ENCODE peak calls at places on chromosomes 16 and 17, in six cellular contexts. E is gastrocnemius medialis, I is psoas muscle, F is thoracic aorta, J is ascending aorta, R is NT2/D1. W is an unnamed sample. For H3K4me1, the result is how much of the 10 kb centered on the place peaks cover.

GRCh38 chr17:61461967-61462733 is 9.9 kb downstream of the TBX4 start:
- DNase-seq in E (no peak), I (no peak), F (no peak), J (no peak), R (no peak), W (no peak)

GRCh38 chr16:76970087-76970744 is 220.8 kb upstream of the MON1B start:
- DNase-seq in E (no peak), I (no peak), F (no peak), J (no peak), R (no peak), W (no peak)

GRCh38 chr17:55444471-55445441 is 23.1 kb upstream of the MMD start:
- DNase-seq in E (no peak), I (no peak), F (no peak), J (no peak), R (no peak), W (no peak)

GRCh38 chr16:66507731-66508239 is 42.1 kb downstream of the TK2 start:
- DNase-seq in E (no peak), I (no peak), F (no peak), J (no peak), R (no peak), W (no peak)

GRCh38 chr17:21388066-21388465 is 11.9 kb downstream of the KCNJ12 start:
- DNase-seq in E (no peak), I (peak), F (no peak), J (no peak), R (no peak), W (no peak)

GRCh38 chr17:19781488-19782458 is 33.7 kb upstream of the ALDH3A1 start:
- DNase-seq in E (no peak), I (no peak), F (no peak), J (no peak), R (no peak), W (no peak)

GRCh38 chr17:1720856-1721386 is 3.6 kb upstream of the WDR81 start:
- DNase-seq in E (peak), I (peak), F (no peak), J (no peak), R (no peak), W (no peak)

GRCh38 chr17:64216385-64217248 is 46.4 kb downstream of the TEX2 start:
- DNase-seq in E (no peak), I (peak), F (no peak), J (no peak), R (no peak), W (no peak)

GRCh38 chr17:61313515-61314326 is 85.9 kb upstream of the TBX2 start:
- DNase-seq in E (no peak), I (no peak), F (no peak), J (no peak), R (no peak), W (no peak)

GRCh38 chr16:13643412-13643811 is 276.5 kb upstream of the ERCC4 start:
- DNase-seq in E (no peak), I (no peak), F (no peak), J (no peak), R (no peak), W (no peak)

GRCh38 chr17:58504826-58505351 is 9.5 kb downstream of the MTMR4 start:
- DNase-seq in E (no peak), I (no peak), F (no peak), J (no peak), R (no peak), W (no peak)

GRCh38 chr16:62853887-62854286 is 817.6 kb upstream of the CDH8 start:
- DNase-seq in E (no peak), I (no peak), F (no peak), J (no peak), R (no peak), W (no peak)

GRCh38 chr16:29687755-29688154 is 8.8 kb downstream of the QPRT start:
- DNase-seq in E (no peak), I (no peak), F (no peak), J (no peak), R (no peak), W (no peak)

GRCh38 chr16:29686740-29687327 is 7.9 kb downstream of the QPRT start:
- DNase-seq in E (no peak), I (no peak), F (no peak), J (no peak), R (no peak), W (no peak)

GRCh38 chr16:29688172-29688571 is 9.2 kb downstream of the QPRT start:
- DNase-seq in E (no peak), I (no peak), F (no peak), J (no peak), R (no peak), W (no peak)

GRCh38 chr16:29683543-29684090 is 4.6 kb downstream of the QPRT start:
- DNase-seq in E (no peak), I (no peak), F (no peak), J (no peak), R (no peak), W (no peak)

DNA sequence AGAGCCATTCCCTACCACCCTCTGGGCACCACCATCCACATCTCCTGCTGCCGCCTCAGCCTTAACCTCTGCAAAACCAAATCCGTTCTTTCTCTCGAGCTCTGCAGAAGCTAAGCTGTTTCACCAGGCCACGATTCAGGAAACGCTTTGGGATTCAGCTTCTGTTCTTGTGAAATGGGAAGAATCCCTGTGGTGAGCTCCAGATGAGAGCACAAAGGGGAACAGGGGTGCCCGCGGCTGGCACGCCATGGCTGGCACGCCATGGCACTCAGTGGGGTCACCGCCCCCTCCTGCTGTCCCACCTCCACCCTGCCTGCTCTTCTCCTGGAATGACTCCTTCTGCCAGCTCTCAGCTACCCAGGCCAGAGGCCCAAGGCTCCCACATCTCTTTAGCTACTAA is 5.7 kb downstream of the QPRT start:
- DNase-seq in E (no peak), I (no peak), F (no peak), J (no peak), R (no peak), W (no peak)
- H3K4me1 ChIP-seq in E (under half), I (under half), F (under half), J (under half), R (under half), W (under half)

DNA sequence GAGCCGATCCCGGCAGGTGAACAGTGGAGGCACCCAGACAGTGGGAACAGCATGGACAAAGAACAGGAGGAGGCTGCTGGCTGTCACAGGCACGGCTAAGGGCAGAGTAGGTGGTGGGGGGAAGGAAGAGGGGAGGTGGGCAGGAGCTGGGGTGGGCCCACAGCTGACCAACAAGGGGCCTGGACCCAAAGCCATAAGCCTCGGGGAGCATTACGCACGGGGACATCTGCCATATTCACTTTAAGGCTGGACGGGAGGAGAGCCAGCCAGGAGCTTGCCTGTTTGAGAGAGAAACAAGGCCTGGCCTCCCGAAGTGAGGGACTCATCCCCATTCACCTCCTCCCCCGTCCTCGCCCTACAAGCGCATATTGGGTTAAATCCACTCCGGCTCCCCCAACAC is 19.6 kb upstream of the HAP1 start:
- DNase-seq in E (no peak), I (no peak), F (no peak), J (no peak), R (no peak), W (no peak)
- H3K4me1 ChIP-seq in E (under half), I (under half), F (under half), J (under half), R (under half), W (under half)

DNA sequence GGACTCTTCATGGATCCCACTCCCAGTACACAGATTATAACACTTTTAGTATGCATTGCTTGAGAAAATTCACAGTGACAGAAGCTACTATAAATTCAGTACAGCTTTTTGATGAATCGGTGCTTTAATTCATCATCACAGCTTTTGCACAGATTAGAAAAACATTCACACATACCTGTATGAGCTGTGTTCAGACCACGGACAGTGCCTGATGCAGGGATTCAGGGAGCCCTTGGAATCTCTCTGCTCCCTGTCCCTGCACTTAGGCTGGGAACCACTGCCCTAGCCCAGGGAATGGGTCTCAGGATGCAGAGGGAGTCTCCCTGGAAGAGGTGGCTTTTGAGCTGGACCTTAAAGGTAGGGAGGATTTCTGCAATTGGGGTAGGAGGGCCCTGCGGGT is 13.9 kb downstream of the TBKBP1 start:
- DNase-seq in E (no peak), I (no peak), F (no peak), J (no peak), R (no peak), W (no peak)
- H3K4me1 ChIP-seq in E (under half), I (under half), F (under half), J (under half), R (under half), W (under half)

DNA sequence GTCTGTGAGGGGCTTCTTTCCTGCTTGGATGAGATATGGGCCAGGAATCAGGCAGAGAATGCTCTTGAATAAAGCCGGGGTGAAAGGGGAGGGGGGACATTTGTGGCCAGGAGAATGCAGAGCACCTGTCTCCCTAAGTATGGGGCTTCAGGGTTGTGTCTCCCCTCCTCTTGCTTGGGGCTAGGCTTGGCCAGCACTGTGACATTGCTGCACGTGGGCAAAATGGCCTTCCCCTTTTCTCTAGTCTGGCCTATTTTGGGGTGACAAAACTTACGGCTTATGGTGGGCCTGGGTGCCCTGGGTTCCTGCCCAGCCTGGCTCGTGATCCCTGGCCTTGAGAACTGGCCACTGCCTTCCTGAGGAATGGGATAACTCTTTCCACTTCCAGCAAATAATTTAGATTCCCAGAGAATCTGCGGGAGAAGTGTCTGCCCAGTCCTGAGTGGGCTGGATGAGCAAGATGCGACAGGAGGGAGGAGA is 5.6 kb downstream of the NFE2L1 start:
- DNase-seq in E (no peak), I (no peak), F (no peak), J (no peak), R (no peak), W (no peak)
- H3K4me1 ChIP-seq in E (half or more), I (half or more), F (half or more), J (under half), R (under half), W (half or more)

GRCh38 chr17:39756376-39757079 is 18.8 kb downstream of the GRB7 start:
- DNase-seq in E (no peak), I (no peak), F (no peak), J (no peak), R (no peak), W (no peak)
- H3K4me1 ChIP-seq in E (under half), I (under half), F (under half), J (under half), R (under half), W (under half)

GRCh38 chr17:27461192-27461859 is 5.1 kb downstream of the KSR1 start:
- DNase-seq in E (no peak), I (no peak), F (no peak), J (no peak), R (no peak), W (no peak)

GRCh38 chr17:27460196-27460725 is 4.0 kb downstream of the KSR1 start:
- DNase-seq in E (no peak), I (no peak), F (no peak), J (no peak), R (no peak), W (no peak)

GRCh38 chr17:27462714-27463113 is 6.5 kb downstream of the KSR1 start:
- DNase-seq in E (no peak), I (no peak), F (no peak), J (no peak), R (no peak), W (no peak)

GRCh38 chr17:27463235-27463677 is 7.0 kb downstream of the KSR1 start:
- DNase-seq in E (no peak), I (no peak), F (no peak), J (no peak), R (no peak), W (no peak)

GRCh38 chr17:27462149-27462548 is 5.9 kb downstream of the KSR1 start:
- DNase-seq in E (no peak), I (no peak), F (no peak), J (no peak), R (no peak), W (no peak)
- H3K4me1 ChIP-seq in E (under half), I (under half), F (under half), J (under half), R (under half), W (under half)

GRCh38 chr16:5018791-5019190 is 14.9 kb downstream of the NAGPA start:
- DNase-seq in E (no peak), I (no peak), F (no peak), J (no peak), R (no peak), W (peak)
- H3K4me1 ChIP-seq in E (under half), I (under half), F (under half), J (under half), R (under half), W (under half)

W was measured in tibial nerve.